ENCODE peak calls at places on chromosomes 5 and 9, in nine cellular contexts. One of them, this sample, is unnamed.
A peak's percentile ranks its signal among the peaks of the same experiment; 100 is the strongest.

GRCh38 chr5:7850533-7851239 is at the start of gene CFAP90:
- DNase-seq in GM12878: no peak
- DNase-seq in HepG2: peak; percentile 49
- DNase-seq in A549: no peak
- DNase-seq in PC-3: peak; percentile 46
- DNase-seq in GM23338: peak; percentile 96
- DNase-seq in IMR-90: peak; percentile 30
- DNase-seq in H9: peak; percentile 93
- DNase-seq in K562: no peak
- DNase-seq in this sample: no peak

GRCh38 chr5:69131304-69131703 is 35.6 kb upstream of the CCNB1 start:
- DNase-seq in GM23338: no peak
- DNase-seq in GM12878: no peak
- DNase-seq in HepG2: no peak
- DNase-seq in A549: no peak
- DNase-seq in PC-3: no peak
- DNase-seq in H9: no peak
- DNase-seq in IMR-90: no peak
- DNase-seq in K562: no peak
- DNase-seq in this sample: no peak

GRCh38 chr5:94072116-94072515 is 330.7 kb upstream of the POU5F2 start:
- DNase-seq in GM12878: no peak
- DNase-seq in K562: no peak
- DNase-seq in IMR-90: peak; percentile 22
- DNase-seq in PC-3: no peak
- DNase-seq in HepG2: no peak
- DNase-seq in GM23338: no peak
- DNase-seq in H9: no peak
- DNase-seq in A549: no peak
- DNase-seq in this sample: no peak

GRCh38 chr9:132998861-132999635 is 20.6 kb downstream of the GFI1B start:
- DNase-seq in A549: no peak
- DNase-seq in H9: no peak
- DNase-seq in HepG2: no peak
- DNase-seq in GM23338: no peak
- DNase-seq in GM12878: no peak
- DNase-seq in PC-3: no peak
- DNase-seq in K562: peak; percentile 79
- DNase-seq in IMR-90: no peak
- DNase-seq in this sample: no peak

GRCh38 chr9:121281614-121282291 is 13.8 kb downstream of the GSN start:
- DNase-seq in GM23338: no peak
- DNase-seq in PC-3: peak; percentile 93
- DNase-seq in A549: peak; percentile 71
- DNase-seq in IMR-90: peak; percentile 65
- DNase-seq in K562: peak; percentile 81
- DNase-seq in H9: peak; percentile 72
- DNase-seq in GM12878: no peak
- DNase-seq in HepG2: peak; percentile 85
- DNase-seq in this sample: no peak

GRCh38 chr5:100623719-100624118 is 88.5 kb downstream of the FAM174A start:
- DNase-seq in K562: no peak
- DNase-seq in HepG2: no peak
- DNase-seq in GM23338: peak; percentile 27
- DNase-seq in PC-3: peak; percentile 59
- DNase-seq in IMR-90: peak; percentile 25
- DNase-seq in A549: no peak
- DNase-seq in H9: no peak
- DNase-seq in GM12878: no peak
- DNase-seq in this sample: peak; percentile 42

GRCh38 chr5:142445266-142445665 is 120.4 kb upstream of the SPRY4 start:
- DNase-seq in K562: no peak
- DNase-seq in A549: no peak
- DNase-seq in PC-3: no peak
- DNase-seq in HepG2: no peak
- DNase-seq in H9: no peak
- DNase-seq in GM23338: no peak
- DNase-seq in GM12878: no peak
- DNase-seq in IMR-90: peak; percentile 48
- DNase-seq in this sample: no peak

GRCh38 chr9:96599298-96599697 is 20.3 kb downstream of the CDC14B start:
- DNase-seq in H9: no peak
- DNase-seq in GM12878: no peak
- DNase-seq in GM23338: no peak
- DNase-seq in IMR-90: peak; percentile 70
- DNase-seq in HepG2: no peak
- DNase-seq in K562: no peak
- DNase-seq in A549: no peak
- DNase-seq in PC-3: no peak
- DNase-seq in this sample: no peak

GRCh38 chr5:143572671-143573070 is 169.2 kb upstream of the NR3C1 start:
- DNase-seq in GM12878: no peak
- DNase-seq in IMR-90: no peak
- DNase-seq in HepG2: no peak
- DNase-seq in GM23338: no peak
- DNase-seq in K562: no peak
- DNase-seq in PC-3: no peak
- DNase-seq in H9: no peak
- DNase-seq in A549: no peak
- DNase-seq in this sample: no peak

GRCh38 chr5:151459680-151460079 is 12.3 kb downstream of the SLC36A1 start:
- DNase-seq in PC-3: no peak
- DNase-seq in H9: no peak
- DNase-seq in K562: no peak
- DNase-seq in HepG2: no peak
- DNase-seq in IMR-90: peak; percentile 58
- DNase-seq in A549: no peak
- DNase-seq in GM12878: no peak
- DNase-seq in GM23338: peak; percentile 30
- DNase-seq in this sample: no peak

GRCh38 chr5:11234501-11234911 is 473.5 kb upstream of the DAP start:
- DNase-seq in PC-3: no peak
- DNase-seq in K562: no peak
- DNase-seq in H9: no peak
- DNase-seq in GM23338: no peak
- DNase-seq in HepG2: no peak
- DNase-seq in A549: no peak
- DNase-seq in IMR-90: no peak
- DNase-seq in GM12878: no peak
- DNase-seq in this sample: no peak

GRCh38 chr5:98492258-98492657 is 281.2 kb upstream of the RGMB start:
- DNase-seq in PC-3: peak; percentile 66
- DNase-seq in HepG2: no peak
- DNase-seq in GM23338: no peak
- DNase-seq in H9: no peak
- DNase-seq in A549: no peak
- DNase-seq in IMR-90: no peak
- DNase-seq in K562: no peak
- DNase-seq in GM12878: no peak
- DNase-seq in this sample: peak; percentile 35

GRCh38 chr5:141529002-141529401 is 40.1 kb downstream of the PCDHGC5 start:
- DNase-seq in PC-3: no peak
- DNase-seq in A549: no peak
- DNase-seq in H9: no peak
- DNase-seq in GM12878: no peak
- DNase-seq in HepG2: no peak
- DNase-seq in K562: no peak
- DNase-seq in GM23338: no peak
- DNase-seq in IMR-90: peak; percentile 88
- DNase-seq in this sample: no peak

DNA sequence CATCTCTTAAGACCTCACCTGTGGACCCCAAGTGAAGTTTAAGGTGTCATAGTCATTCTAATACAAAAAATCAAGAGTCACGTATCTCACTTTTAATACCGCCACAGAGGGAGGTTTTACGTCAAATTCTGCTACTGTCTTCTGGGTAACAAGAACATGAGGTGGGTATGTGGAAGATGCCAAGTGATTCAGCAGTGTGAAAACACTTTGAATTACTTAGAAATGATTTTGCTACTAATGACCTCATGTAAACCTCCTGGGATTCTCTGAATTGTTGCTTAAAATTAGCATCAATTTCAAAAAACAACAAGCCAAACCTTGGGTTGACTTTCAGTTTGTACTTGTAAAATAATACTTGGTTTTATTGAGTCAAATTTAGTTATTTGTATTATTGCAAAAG is 8.7 kb downstream of the DMRT2 start:
- DNase-seq in A549: no peak
- DNase-seq in GM12878: no peak
- DNase-seq in IMR-90: no peak
- DNase-seq in PC-3: no peak
- DNase-seq in H9: no peak
- DNase-seq in K562: no peak
- DNase-seq in GM23338: no peak
- DNase-seq in HepG2: no peak
- DNase-seq in this sample: no peak
- H3K4me2 ChIP-seq in A549: no peak overlapping the region
- H3K4me2 ChIP-seq in GM12878: no peak overlapping the region
- H3K4me2 ChIP-seq in IMR-90: no peak overlapping the region
- H3K4me2 ChIP-seq in PC-3: no peak overlapping the region
- H3K4me2 ChIP-seq in H9: no peak overlapping the region
- H3K4me2 ChIP-seq in K562: no peak overlapping the region
- H3K4me2 ChIP-seq in GM23338: no peak overlapping the region
- H3K4me2 ChIP-seq in HepG2: no peak overlapping the region
- H3K4me2 ChIP-seq in this sample: no peak overlapping the region

DNA sequence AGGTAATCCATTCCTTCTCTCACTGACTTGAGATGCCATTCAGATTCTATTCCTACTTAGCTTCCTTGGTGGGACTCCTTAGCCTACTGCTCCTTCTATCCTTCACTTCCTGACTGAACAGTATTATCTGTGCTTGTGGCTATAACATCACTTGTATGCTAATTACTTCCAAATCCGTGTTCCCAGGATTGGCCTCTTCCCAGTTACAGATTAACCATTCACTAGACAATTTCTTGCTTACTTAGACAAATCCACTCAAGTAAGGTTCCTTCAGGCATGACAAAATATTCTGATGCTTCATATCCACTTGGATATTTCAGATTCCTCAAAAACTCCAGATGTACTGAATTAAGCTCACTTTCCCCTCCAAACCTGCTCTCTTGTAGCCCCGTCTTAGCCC is 18.3 kb downstream of the LIFR start:
- DNase-seq in PC-3: no peak
- DNase-seq in GM23338: no peak
- DNase-seq in A549: no peak
- DNase-seq in HepG2: no peak
- DNase-seq in GM12878: no peak
- DNase-seq in K562: no peak
- DNase-seq in IMR-90: no peak
- DNase-seq in H9: no peak
- DNase-seq in this sample: no peak
- H3K4me1 ChIP-seq in PC-3: peaks cover 12% of the 10 kb centered on the region
- H3K4me1 ChIP-seq in GM23338: peaks cover 20% of the 10 kb centered on the region
- H3K4me1 ChIP-seq in A549: peaks cover 16% of the 10 kb centered on the region
- H3K4me1 ChIP-seq in HepG2: peaks cover 87% of the 10 kb centered on the region
- H3K4me1 ChIP-seq in GM12878: no peaks in the 10 kb centered on the region
- H3K4me1 ChIP-seq in K562: no peaks in the 10 kb centered on the region
- H3K4me1 ChIP-seq in IMR-90: no peaks in the 10 kb centered on the region
- H3K4me1 ChIP-seq in H9: peaks cover 2% of the 10 kb centered on the region
- H3K4me1 ChIP-seq in this sample: no peaks in the 10 kb centered on the region

GRCh38 chr5:169325273-169325672 is 24.3 kb upstream of the SLIT3 start:
- DNase-seq in IMR-90: no peak
- DNase-seq in K562: no peak
- DNase-seq in H9: no peak
- DNase-seq in HepG2: no peak
- DNase-seq in PC-3: no peak
- DNase-seq in A549: no peak
- DNase-seq in GM23338: no peak
- DNase-seq in GM12878: no peak
- DNase-seq in this sample: peak; percentile 52
- H3K4me2 ChIP-seq in IMR-90: peak overlapping the region; percentile 67
- H3K4me2 ChIP-seq in K562: no peak overlapping the region
- H3K4me2 ChIP-seq in H9: no peak overlapping the region
- H3K4me2 ChIP-seq in HepG2: no peak overlapping the region
- H3K4me2 ChIP-seq in PC-3: no peak overlapping the region
- H3K4me2 ChIP-seq in A549: peak overlapping the region; percentile 29
- H3K4me2 ChIP-seq in GM23338: no peak overlapping the region
- H3K4me2 ChIP-seq in GM12878: no peak overlapping the region
- H3K4me2 ChIP-seq in this sample: peak overlapping the region; percentile 6

GRCh38 chr9:130665029-130665430 is 636 bp downstream of the PRDM12 start:
- DNase-seq in H9: no peak
- DNase-seq in PC-3: no peak
- DNase-seq in K562: no peak
- DNase-seq in IMR-90: no peak
- DNase-seq in GM23338: no peak
- DNase-seq in GM12878: no peak
- DNase-seq in HepG2: no peak
- DNase-seq in A549: no peak
- DNase-seq in this sample: no peak

GRCh38 chr9:130665431-130666392 is 1.3 kb downstream of the PRDM12 start:
- DNase-seq in PC-3: no peak
- DNase-seq in K562: peak; percentile 57
- DNase-seq in H9: peak; percentile 63
- DNase-seq in GM12878: no peak
- DNase-seq in HepG2: no peak
- DNase-seq in IMR-90: no peak
- DNase-seq in GM23338: peak; percentile 76
- DNase-seq in A549: no peak
- DNase-seq in this sample: no peak

GRCh38 chr9:130668196-130668595 is 3.8 kb downstream of the PRDM12 start:
- DNase-seq in GM23338: no peak
- DNase-seq in K562: no peak
- DNase-seq in PC-3: no peak
- DNase-seq in A549: no peak
- DNase-seq in H9: no peak
- DNase-seq in IMR-90: no peak
- DNase-seq in GM12878: no peak
- DNase-seq in HepG2: no peak
- DNase-seq in this sample: no peak

GRCh38 chr9:130667117-130667430 is 2.7 kb downstream of the PRDM12 start:
- DNase-seq in GM12878: no peak
- DNase-seq in K562: no peak
- DNase-seq in H9: no peak
- DNase-seq in A549: no peak
- DNase-seq in GM23338: no peak
- DNase-seq in HepG2: no peak
- DNase-seq in PC-3: peak; percentile 28
- DNase-seq in IMR-90: no peak
- DNase-seq in this sample: no peak

DNA sequence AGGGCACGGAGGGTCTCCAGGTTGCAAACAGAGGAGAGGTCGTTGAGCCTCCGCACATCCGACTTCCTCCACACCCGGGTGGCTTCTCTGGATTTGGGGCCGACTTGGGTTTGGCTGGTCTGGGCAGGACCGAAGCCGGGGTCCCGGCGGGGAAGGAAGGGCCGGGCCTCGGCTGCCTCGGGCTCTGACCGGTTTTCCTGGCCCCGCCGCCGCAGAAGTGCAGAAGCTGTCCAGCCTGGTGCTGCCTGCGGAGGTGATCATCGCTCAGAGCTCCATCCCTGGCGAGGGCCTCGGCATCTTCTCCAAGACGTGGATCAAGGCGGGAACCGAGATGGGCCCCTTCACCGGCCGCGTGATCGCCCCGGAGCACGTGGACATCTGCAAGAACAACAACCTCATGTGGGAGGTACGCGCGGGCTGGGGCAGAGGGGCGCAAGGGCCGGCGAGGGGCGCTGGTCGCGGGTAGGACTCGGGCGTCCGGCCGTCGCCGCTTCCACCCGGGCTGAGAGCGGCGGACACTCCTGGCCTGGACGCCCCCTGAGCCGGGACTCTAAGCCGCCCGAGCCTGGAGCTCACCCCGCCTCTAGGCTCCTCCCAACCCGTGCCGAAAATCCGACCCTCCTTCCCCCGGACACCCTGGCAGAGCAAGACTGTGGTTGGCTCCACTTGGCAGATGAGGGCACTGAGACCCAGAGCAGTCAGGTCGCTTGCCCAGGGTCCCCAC is 2.2 kb downstream of the PRDM12 start:
- DNase-seq in PC-3: no peak
- DNase-seq in H9: peak; percentile 44
- DNase-seq in GM12878: no peak
- DNase-seq in HepG2: no peak
- DNase-seq in A549: no peak
- DNase-seq in GM23338: peak; percentile 45
- DNase-seq in K562: no peak
- DNase-seq in IMR-90: no peak
- DNase-seq in this sample: no peak
- H3K4me1 ChIP-seq in PC-3: no peaks in the 10 kb centered on the region
- H3K4me1 ChIP-seq in H9: no peaks in the 10 kb centered on the region
- H3K4me1 ChIP-seq in GM12878: no peaks in the 10 kb centered on the region
- H3K4me1 ChIP-seq in HepG2: peaks cover 15% of the 10 kb centered on the region
- H3K4me1 ChIP-seq in A549: peaks cover 22% of the 10 kb centered on the region
- H3K4me1 ChIP-seq in GM23338: peaks cover 21% of the 10 kb centered on the region
- H3K4me1 ChIP-seq in K562: peaks cover 45% of the 10 kb centered on the region
- H3K4me1 ChIP-seq in IMR-90: no peaks in the 10 kb centered on the region
- H3K4me1 ChIP-seq in this sample: no peaks in the 10 kb centered on the region

This sample was measured in MM.1S.